ENCODE peak calls at places on chromosomes 2 and 18, in eight cellular contexts. H is BE2C, M is fibroblast of pulmonary artery, N is gastrocnemius medialis, I is breast epithelium, U is spleen, K is GM13977, C is Peyer's patch. Z is an unnamed sample.

GRCh38 chr2:240832205-240832727 is 12.2 kb upstream of the KIF1A start:
- DNase-seq in H (peak; percentile 100), M (peak; percentile 89), N (peak; percentile 75), I (peak; percentile 81), U (peak; percentile 99), K (peak; percentile 98), C (peak; percentile 89), Z (peak; percentile 74)

GRCh38 chr2:39243469-39244123 is at the start of gene CDKL4:
- DNase-seq in H (no peak), M (peak; percentile 6), N (no peak), I (no peak), U (peak; percentile 81), K (peak; percentile 34), C (no peak), Z (no peak)

GRCh38 chr2:74221604-74222299 is 23.3 kb downstream of the MTHFD2 start:
- DNase-seq in H (no peak), M (no peak), N (no peak), I (no peak), U (no peak), K (no peak), C (no peak), Z (no peak)

GRCh38 chr18:79587298-79588125 is 92.1 kb upstream of the CTDP1 start:
- DNase-seq in H (no peak), M (no peak), N (peak; percentile 4), I (no peak), U (peak; percentile 62), K (no peak), C (peak; percentile 36), Z (no peak)

GRCh38 chr2:129285012-129285411 is 694.5 kb upstream of the RAB6C start:
- DNase-seq in H (no peak), M (no peak), N (no peak), I (no peak), U (no peak), K (no peak), C (no peak), Z (no peak)

GRCh38 chr2:238895901-238896600 is 48.2 kb downstream of the TWIST2 start:
- DNase-seq in H (no peak), M (peak; percentile 84), N (peak; percentile 59), I (peak; percentile 27), U (peak; percentile 65), K (no peak), C (no peak), Z (peak; percentile 31)

GRCh38 chr2:3246406-3246805 is 131.2 kb downstream of the EIPR1 start:
- DNase-seq in H (no peak), M (no peak), N (no peak), I (no peak), U (no peak), K (no peak), C (no peak), Z (no peak)

GRCh38 chr18:2070636-2071035 is 500.7 kb downstream of the METTL4 start:
- DNase-seq in H (no peak), M (no peak), N (no peak), I (no peak), U (no peak), K (no peak), C (no peak), Z (no peak)

GRCh38 chr2:232926448-232927040 is 56.5 kb downstream of the SNORC start:
- DNase-seq in H (no peak), M (no peak), N (no peak), I (no peak), U (no peak), K (peak; percentile 40), C (no peak), Z (no peak)

GRCh38 chr2:109701362-109701761 is 87.2 kb downstream of the SOWAHC start:
- DNase-seq in H (no peak), M (no peak), N (no peak), I (no peak), U (no peak), K (no peak), C (no peak), Z (no peak)

GRCh38 chr2:33619028-33619427 is 19.9 kb upstream of the FAM98A start:
- DNase-seq in H (no peak), M (no peak), N (no peak), I (no peak), U (no peak), K (no peak), C (no peak), Z (no peak)

GRCh38 chr2:80529466-80530165 is 225.1 kb upstream of the LRRTM1 start:
- DNase-seq in H (no peak), M (no peak), N (no peak), I (no peak), U (no peak), K (no peak), C (no peak), Z (no peak)

GRCh38 chr18:10194592-10194991 is 259.8 kb upstream of the APCDD1 start:
- DNase-seq in H (no peak), M (no peak), N (no peak), I (no peak), U (no peak), K (no peak), C (no peak), Z (no peak)

DNA sequence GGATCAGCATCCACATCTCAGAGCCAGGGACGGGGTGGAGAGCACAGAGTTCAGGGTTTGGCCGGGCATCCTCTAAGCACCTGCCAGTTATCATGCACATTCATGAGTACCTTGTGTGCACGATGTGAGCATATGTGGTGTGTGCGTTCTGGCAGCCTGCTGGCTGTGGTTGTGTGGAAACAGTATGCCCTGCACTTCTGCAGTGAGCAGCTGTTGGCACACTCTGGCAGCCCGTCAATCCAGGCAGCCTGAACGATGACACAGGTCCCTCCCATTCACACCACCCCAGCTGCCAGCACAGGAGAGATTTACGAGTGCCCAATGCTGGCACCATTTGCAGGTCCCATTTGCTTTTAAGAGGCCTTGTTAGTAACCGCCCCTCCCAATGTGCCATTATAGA is 74.2 kb downstream of the CD8B2 start:
- DNase-seq in H (no peak), M (no peak), N (peak; percentile 77), I (no peak), U (no peak), K (no peak), C (no peak), Z (no peak)
- TF ChIP-seq CTCF in H (no peak), M (no peak), N (no peak), I (no peak), U (no peak), K (no peak), C (no peak), Z (no peak)

GRCh38 chr2:119225084-119225864 is 1.6 kb downstream of the STEAP3 start:
- DNase-seq in H (no peak), M (no peak), N (peak; percentile 27), I (no peak), U (no peak), K (peak; percentile 55), C (peak; percentile 60), Z (no peak)
- TF ChIP-seq CTCF in H (no peak), M (no peak), N (no peak), I (no peak), U (no peak), K (no peak), C (no peak), Z (no peak)

GRCh38 chr18:3186678-3187658 is 32.8 kb downstream of the MYOM1 start:
- DNase-seq in H (peak; percentile 18), M (peak; percentile 57), N (no peak), I (no peak), U (no peak), K (no peak), C (no peak), Z (peak; percentile 13)
- TF ChIP-seq CTCF in H (peak; percentile 19), M (peak; percentile 33), N (no peak), I (no peak), U (no peak), K (no peak), C (no peak), Z (no peak)

DNA sequence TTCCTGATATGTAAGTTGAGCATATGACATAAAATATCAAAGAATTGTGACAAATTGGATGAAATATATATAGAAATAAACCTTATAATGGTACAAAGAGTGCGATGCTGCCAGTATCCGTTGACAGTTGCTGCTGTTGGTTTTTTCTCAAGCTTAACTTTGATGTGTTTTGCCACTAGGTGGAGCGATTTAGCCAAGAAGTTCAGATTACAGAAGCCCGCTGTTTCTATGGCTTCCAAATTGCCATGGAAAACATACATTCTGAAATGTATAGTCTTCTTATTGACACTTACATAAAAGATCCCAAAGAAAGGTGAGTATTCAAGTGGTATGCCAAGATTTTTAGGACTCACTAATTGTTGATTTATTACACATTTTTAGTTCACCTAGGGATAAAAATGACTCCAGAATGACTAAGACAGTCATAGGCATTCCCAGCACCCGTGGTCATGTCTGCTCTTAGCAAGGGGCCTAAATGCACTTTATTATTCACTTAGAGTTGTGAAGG is 2.1 kb downstream of the RRM2 start:
- DNase-seq in H (peak; percentile 67), M (peak; percentile 85), N (no peak), I (no peak), U (peak; percentile 13), K (peak; percentile 62), C (no peak), Z (peak; percentile 58)
- TF ChIP-seq CTCF in H (peak; percentile 73), M (peak; percentile 60), N (peak; percentile 51), I (peak; percentile 47), U (peak; percentile 70), K (peak; percentile 57), C (peak; percentile 74), Z (peak; percentile 42)

GRCh38 chr2:217872319-217872718 is 130.5 kb downstream of the TNS1 start:
- DNase-seq in H (no peak), M (no peak), N (no peak), I (no peak), U (no peak), K (no peak), C (no peak), Z (no peak)
- TF ChIP-seq CTCF in H (peak; percentile 19), M (peak; percentile 6), N (no peak), I (peak; percentile 52), U (no peak), K (no peak), C (no peak), Z (no peak)

GRCh38 chr2:216689397-216689796 is 6.0 kb downstream of the IGFBP5 start:
- DNase-seq in H (no peak), M (no peak), N (peak; percentile 15), I (no peak), U (no peak), K (no peak), C (no peak), Z (no peak)

GRCh38 chr2:216688731-216689360 is 6.5 kb downstream of the IGFBP5 start:
- DNase-seq in H (peak; percentile 58), M (no peak), N (peak; percentile 83), I (no peak), U (no peak), K (no peak), C (no peak), Z (no peak)

GRCh38 chr2:216687111-216687510 is 8.2 kb downstream of the IGFBP5 start:
- DNase-seq in H (no peak), M (no peak), N (no peak), I (no peak), U (no peak), K (no peak), C (no peak), Z (no peak)

GRCh38 chr2:216685327-216685875 is 9.9 kb downstream of the IGFBP5 start:
- DNase-seq in H (no peak), M (no peak), N (no peak), I (no peak), U (no peak), K (no peak), C (no peak), Z (no peak)

DNA sequence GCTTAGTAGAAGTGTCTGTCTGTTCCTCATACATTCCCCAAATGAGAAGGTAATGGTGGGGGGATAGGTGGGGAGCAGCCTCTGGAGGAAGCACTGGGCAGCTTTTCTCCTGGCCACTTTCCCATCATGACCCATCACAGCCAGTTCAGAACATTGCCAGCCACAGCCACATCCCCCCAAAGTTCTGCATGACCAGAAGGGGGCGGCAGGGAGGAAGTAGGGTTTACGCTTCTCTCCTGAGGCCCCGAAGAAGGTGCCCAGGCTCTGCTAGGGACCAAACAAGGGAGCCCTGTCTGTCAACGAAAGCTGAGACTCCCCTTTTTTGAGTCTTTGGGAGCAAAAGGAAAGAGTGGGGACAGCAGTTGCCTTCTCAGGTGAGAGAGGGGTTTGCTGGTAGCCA is 7.7 kb downstream of the IGFBP5 start:
- DNase-seq in H (no peak), M (no peak), N (no peak), I (no peak), U (no peak), K (no peak), C (no peak), Z (peak; percentile 35)
- TF ChIP-seq CTCF in H (peak; percentile 53), M (peak; percentile 31), N (peak; percentile 54), I (no peak), U (no peak), K (peak; percentile 46), C (peak; percentile 10), Z (peak; percentile 38)